ENCODE peak calls at places on chromosome 5, in five cellular contexts. I is adrenal gland; L is stimulated activated CD4-positive, alpha-beta T cell treated with anti-CD3 and anti-CD28 coated beads, Interleukin-4, amount 100 ng/mL, for 24 hours; A is epithelial cell of esophagus; G is HCT116. R is an unnamed sample.

GRCh38 chr5:95958308-95959014 is 3.2 kb downstream of the ELL2 start:
- DNase-seq in I (no peak), A (peak), L (no peak), G (no peak), R (no peak)

GRCh38 chr5:73532195-73532594 is 33.2 kb downstream of the ANKRA2 start:
- DNase-seq in I (no peak), L (no peak), G (no peak), A (no peak), R (no peak)

GRCh38 chr5:173646684-173647083 is 30.2 kb upstream of the BOD1 start:
- DNase-seq in I (peak), A (peak), G (no peak), L (no peak), R (no peak)

GRCh38 chr5:77333451-77334123 is 123.1 kb downstream of the PDE8B start:
- DNase-seq in L (no peak), A (no peak), I (no peak), G (no peak), R (no peak)

GRCh38 chr5:38468202-38468656 is 88.2 kb downstream of the LIFR start:
- DNase-seq in L (no peak), A (peak), G (peak), I (peak), R (no peak)

GRCh38 chr5:172816887-172817418 is 17.1 kb upstream of the ERGIC1 start:
- DNase-seq in G (no peak), I (peak), A (peak), L (no peak), R (no peak)

GRCh38 chr5:174022384-174023095 is 23.0 kb upstream of the NSG2 start:
- DNase-seq in L (no peak), A (no peak), G (no peak), I (no peak), R (no peak)

GRCh38 chr5:13632676-13633075 is 311.8 kb downstream of the DNAH5 start:
- DNase-seq in L (no peak), I (no peak), A (peak), G (no peak), R (no peak)

GRCh38 chr5:154493274-154493673 is 15.2 kb upstream of the HAND1 start:
- DNase-seq in G (no peak), I (no peak), A (no peak), L (no peak), R (no peak)

GRCh38 chr5:96259211-96259772 is 173.8 kb downstream of the PCSK1 start:
- DNase-seq in A (peak), L (no peak), G (no peak), I (no peak), R (no peak)

GRCh38 chr5:33311893-33312292 is 128.9 kb upstream of the TARS1 start:
- DNase-seq in L (no peak), G (peak), A (peak), I (no peak), R (no peak)

GRCh38 chr5:51099173-51099853 is 283.9 kb upstream of the ISL1 start:
- DNase-seq in I (no peak), A (no peak), G (no peak), L (no peak), R (no peak)

GRCh38 chr5:43192558-43193170 is 639 bp downstream of the NIM1K start:
- DNase-seq in L (peak), A (peak), G (no peak), I (peak), R (no peak)

GRCh38 chr5:6713274-6714181 is at the start of gene TENT4A:
- DNase-seq in G (no peak), I (no peak), L (no peak), A (no peak), R (no peak)

GRCh38 chr5:135553688-135554462 is 18.1 kb upstream of the NEUROG1 start:
- DNase-seq in A (peak), L (no peak), I (no peak), G (peak), R (no peak)

GRCh38 chr5:145433077-145433476 is 402.1 kb downstream of the PRELID2 start:
- DNase-seq in L (no peak), G (no peak), I (no peak), A (no peak), R (no peak)

R was measured in glomerular endothelial cell.